ENCODE peak calls at places on chromosomes 3 and 15, in six cellular contexts. One of them, this sample, is unnamed.

GRCh38 chr3:101070260-101071121 is 77.3 kb upstream of the ABI3BP start:
- DNase-seq in PC-9: no peak
- DNase-seq in left ventricle myocardium inferior: peak
- DNase-seq in lung: peak
- DNase-seq in sigmoid colon: peak
- DNase-seq in transverse colon: peak
- DNase-seq in this sample: peak

GRCh38 chr3:23019596-23020300 is 183.4 kb upstream of the UBE2E2 start:
- DNase-seq in PC-9: peak
- DNase-seq in left ventricle myocardium inferior: no peak
- DNase-seq in lung: no peak
- DNase-seq in sigmoid colon: no peak
- DNase-seq in transverse colon: no peak
- DNase-seq in this sample: no peak

GRCh38 chr3:69855436-69856162 is 116.3 kb downstream of the MITF start:
- DNase-seq in PC-9: no peak
- DNase-seq in left ventricle myocardium inferior: no peak
- DNase-seq in lung: no peak
- DNase-seq in sigmoid colon: no peak
- DNase-seq in transverse colon: no peak
- DNase-seq in this sample: no peak

GRCh38 chr3:183975981-183976662 is 41.6 kb downstream of the ABCC5 start:
- DNase-seq in PC-9: no peak
- DNase-seq in left ventricle myocardium inferior: no peak
- DNase-seq in lung: no peak
- DNase-seq in sigmoid colon: no peak
- DNase-seq in transverse colon: no peak
- DNase-seq in this sample: no peak

GRCh38 chr15:85457392-85457968 is 77.1 kb downstream of the AKAP13 start:
- DNase-seq in PC-9: peak
- DNase-seq in left ventricle myocardium inferior: no peak
- DNase-seq in lung: no peak
- DNase-seq in sigmoid colon: no peak
- DNase-seq in transverse colon: peak
- DNase-seq in this sample: no peak

GRCh38 chr15:47987908-47988532 is 132.8 kb upstream of the SLC24A5 start:
- DNase-seq in PC-9: no peak
- DNase-seq in left ventricle myocardium inferior: no peak
- DNase-seq in lung: no peak
- DNase-seq in sigmoid colon: no peak
- DNase-seq in transverse colon: no peak
- DNase-seq in this sample: no peak

GRCh38 chr3:4220050-4220449 is 83.1 kb upstream of the SETMAR start:
- DNase-seq in PC-9: no peak
- DNase-seq in left ventricle myocardium inferior: no peak
- DNase-seq in lung: no peak
- DNase-seq in sigmoid colon: no peak
- DNase-seq in transverse colon: no peak
- DNase-seq in this sample: no peak

GRCh38 chr15:84878504-84878903 is 6.0 kb upstream of the SLC28A1 start:
- DNase-seq in PC-9: peak
- DNase-seq in left ventricle myocardium inferior: peak
- DNase-seq in lung: peak
- DNase-seq in sigmoid colon: peak
- DNase-seq in transverse colon: peak
- DNase-seq in this sample: no peak

GRCh38 chr15:79615754-79616153 is 183.6 kb downstream of the MINAR1 start:
- DNase-seq in PC-9: no peak
- DNase-seq in left ventricle myocardium inferior: peak
- DNase-seq in lung: no peak
- DNase-seq in sigmoid colon: no peak
- DNase-seq in transverse colon: no peak
- DNase-seq in this sample: no peak

GRCh38 chr15:74417230-74417629 is 16.5 kb downstream of the SEMA7A start:
- DNase-seq in PC-9: no peak
- DNase-seq in left ventricle myocardium inferior: peak
- DNase-seq in lung: no peak
- DNase-seq in sigmoid colon: no peak
- DNase-seq in transverse colon: no peak
- DNase-seq in this sample: no peak

GRCh38 chr3:112582242-112582874 is 20.5 kb downstream of the SLC35A5 start:
- DNase-seq in PC-9: peak
- DNase-seq in left ventricle myocardium inferior: no peak
- DNase-seq in lung: no peak
- DNase-seq in sigmoid colon: no peak
- DNase-seq in transverse colon: no peak
- DNase-seq in this sample: no peak

GRCh38 chr15:43792761-43793493 is 807 bp downstream of the SERF2 start:
- DNase-seq in PC-9: no peak
- DNase-seq in left ventricle myocardium inferior: no peak
- DNase-seq in lung: peak
- DNase-seq in sigmoid colon: no peak
- DNase-seq in transverse colon: peak
- DNase-seq in this sample: no peak

DNA sequence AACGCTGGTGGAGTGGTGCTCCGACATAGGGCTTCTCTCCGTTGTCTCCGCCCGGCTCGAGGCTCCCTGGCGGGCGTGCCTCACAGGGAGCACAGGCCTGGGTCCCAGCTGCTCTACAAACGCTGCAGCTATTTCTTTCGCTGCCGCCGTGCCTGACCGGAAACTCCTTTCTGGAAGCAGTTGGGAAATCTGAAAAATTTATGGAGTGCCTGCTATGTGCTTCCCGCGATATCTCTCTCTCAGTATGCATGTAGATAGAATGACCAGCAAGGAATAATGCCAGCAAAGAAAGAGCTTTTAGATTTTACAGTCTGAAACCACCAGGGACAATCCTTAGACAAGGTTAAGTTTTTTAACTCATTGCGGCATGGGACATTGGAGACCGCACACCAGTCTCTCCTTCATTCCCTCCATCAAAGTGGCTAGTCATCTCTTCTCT is 834 bp upstream of the NPHP3 start:
- DNase-seq in PC-9: no peak
- DNase-seq in left ventricle myocardium inferior: no peak
- DNase-seq in lung: no peak
- DNase-seq in sigmoid colon: no peak
- DNase-seq in transverse colon: no peak
- DNase-seq in this sample: no peak
- H3K27ac ChIP-seq in PC-9: no peak
- H3K27ac ChIP-seq in left ventricle myocardium inferior: peak
- H3K27ac ChIP-seq in lung: peak
- H3K27ac ChIP-seq in sigmoid colon: peak
- H3K27ac ChIP-seq in transverse colon: peak
- H3K27ac ChIP-seq in this sample: peak

DNA sequence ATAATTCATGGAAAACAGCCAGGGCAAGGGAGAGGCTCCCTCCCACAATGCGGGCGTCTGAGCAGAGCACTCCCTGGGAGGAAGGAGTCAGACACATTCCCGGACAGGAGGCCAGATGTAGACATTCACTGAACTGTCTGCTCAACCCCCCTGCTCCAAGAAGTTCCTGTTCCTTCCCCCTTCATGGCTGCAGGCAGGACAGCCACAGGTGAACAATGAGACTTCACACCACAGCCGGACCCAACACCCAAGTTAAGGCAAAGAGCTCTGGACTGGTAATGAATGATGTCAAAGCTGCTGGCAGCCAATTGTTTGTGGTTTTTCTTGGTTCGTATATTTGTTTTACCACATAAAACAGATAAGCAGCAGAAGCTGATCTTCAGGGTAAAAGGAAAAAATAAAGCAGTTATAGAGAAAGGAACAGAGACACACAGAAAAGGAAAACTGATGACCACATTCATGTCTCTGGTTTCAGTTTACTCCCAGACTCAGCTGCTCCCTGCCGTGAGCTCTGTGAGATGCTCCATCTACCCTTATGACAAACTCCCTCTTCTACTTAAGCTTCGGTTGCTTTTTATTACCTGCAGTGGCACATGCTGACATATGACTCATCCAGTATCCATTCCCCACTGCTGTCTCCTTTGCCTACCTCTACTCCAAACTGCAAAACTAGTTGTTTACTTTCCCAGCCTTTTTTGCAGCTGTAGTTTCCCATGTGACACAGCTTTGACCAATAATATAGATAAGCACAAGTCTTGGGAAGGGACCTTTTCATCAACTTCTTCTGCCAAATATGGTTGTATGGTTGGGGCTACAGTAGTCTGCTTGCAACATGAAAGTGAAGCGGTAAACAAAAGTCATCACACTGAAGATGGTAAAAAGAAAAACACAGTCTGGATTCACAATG is 33.1 kb downstream of the DZIP1L start:
- DNase-seq in PC-9: peak
- DNase-seq in left ventricle myocardium inferior: no peak
- DNase-seq in lung: no peak
- DNase-seq in sigmoid colon: no peak
- DNase-seq in transverse colon: no peak
- DNase-seq in this sample: no peak
- H3K4me3 ChIP-seq in PC-9: no peak
- H3K4me3 ChIP-seq in left ventricle myocardium inferior: peak
- H3K4me3 ChIP-seq in lung: no peak
- H3K4me3 ChIP-seq in sigmoid colon: no peak
- H3K4me3 ChIP-seq in transverse colon: no peak
- H3K4me3 ChIP-seq in this sample: no peak

GRCh38 chr3:82496890-82497560 is 735.6 kb upstream of the GBE1 start:
- DNase-seq in PC-9: no peak
- DNase-seq in left ventricle myocardium inferior: no peak
- DNase-seq in lung: no peak
- DNase-seq in sigmoid colon: no peak
- DNase-seq in transverse colon: no peak
- DNase-seq in this sample: no peak
- TF ChIP-seq CTCF in PC-9: peak
- TF ChIP-seq CTCF in left ventricle myocardium inferior: no peak
- TF ChIP-seq CTCF in lung: no peak
- TF ChIP-seq CTCF in sigmoid colon: no peak
- TF ChIP-seq CTCF in transverse colon: no peak
- TF ChIP-seq CTCF in this sample: peak

GRCh38 chr3:195570344-195570743 is 13.4 kb downstream of the APOD start:
- DNase-seq in PC-9: peak
- DNase-seq in left ventricle myocardium inferior: no peak
- DNase-seq in lung: no peak
- DNase-seq in sigmoid colon: no peak
- DNase-seq in transverse colon: no peak
- DNase-seq in this sample: no peak

GRCh38 chr3:195568630-195569029 is 15.1 kb downstream of the APOD start:
- DNase-seq in PC-9: peak
- DNase-seq in left ventricle myocardium inferior: no peak
- DNase-seq in lung: no peak
- DNase-seq in sigmoid colon: no peak
- DNase-seq in transverse colon: no peak
- DNase-seq in this sample: no peak

GRCh38 chr3:195571361-195571760 is 12.4 kb downstream of the APOD start:
- DNase-seq in PC-9: no peak
- DNase-seq in left ventricle myocardium inferior: no peak
- DNase-seq in lung: no peak
- DNase-seq in sigmoid colon: no peak
- DNase-seq in transverse colon: no peak
- DNase-seq in this sample: no peak

GRCh38 chr3:195573611-195574496 is 9.9 kb downstream of the APOD start:
- DNase-seq in PC-9: peak
- DNase-seq in left ventricle myocardium inferior: no peak
- DNase-seq in lung: no peak
- DNase-seq in sigmoid colon: no peak
- DNase-seq in transverse colon: no peak
- DNase-seq in this sample: no peak

GRCh38 chr3:195570912-195571311 is 12.8 kb downstream of the APOD start:
- DNase-seq in PC-9: peak
- DNase-seq in left ventricle myocardium inferior: no peak
- DNase-seq in lung: no peak
- DNase-seq in sigmoid colon: no peak
- DNase-seq in transverse colon: no peak
- DNase-seq in this sample: no peak
- H3K27ac ChIP-seq in PC-9: no peak
- H3K27ac ChIP-seq in left ventricle myocardium inferior: peak
- H3K27ac ChIP-seq in lung: no peak
- H3K27ac ChIP-seq in sigmoid colon: no peak
- H3K27ac ChIP-seq in transverse colon: no peak
- H3K27ac ChIP-seq in this sample: no peak

DNA sequence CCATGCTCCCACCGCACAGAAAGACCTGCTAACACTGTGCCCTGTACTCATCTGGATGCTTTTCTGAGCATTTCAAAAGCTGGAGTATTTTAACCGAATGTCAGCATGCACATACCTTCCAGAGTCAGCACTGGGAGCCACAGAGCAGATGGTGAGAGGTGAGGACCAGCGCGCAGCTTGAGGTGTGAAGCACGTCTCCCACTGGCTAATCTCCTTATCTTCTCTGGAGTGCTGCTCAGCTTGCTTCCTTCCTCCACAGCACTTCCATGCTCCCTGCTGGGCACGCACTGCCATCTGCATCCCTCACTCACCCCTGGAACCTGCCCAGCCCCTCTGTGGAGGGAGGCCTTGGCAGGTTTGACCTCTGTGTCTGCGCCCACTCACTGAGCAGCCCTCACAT is at the start of gene GNB5:
- DNase-seq in PC-9: no peak
- DNase-seq in left ventricle myocardium inferior: no peak
- DNase-seq in lung: no peak
- DNase-seq in sigmoid colon: no peak
- DNase-seq in transverse colon: no peak
- DNase-seq in this sample: no peak
- H3K4me3 ChIP-seq in PC-9: no peak
- H3K4me3 ChIP-seq in left ventricle myocardium inferior: no peak
- H3K4me3 ChIP-seq in lung: no peak
- H3K4me3 ChIP-seq in sigmoid colon: no peak
- H3K4me3 ChIP-seq in transverse colon: no peak
- H3K4me3 ChIP-seq in this sample: no peak

GRCh38 chr15:58222698-58223097 is 84.5 kb downstream of the AQP9 start:
- DNase-seq in PC-9: no peak
- DNase-seq in left ventricle myocardium inferior: no peak
- DNase-seq in lung: no peak
- DNase-seq in sigmoid colon: no peak
- DNase-seq in transverse colon: no peak
- DNase-seq in this sample: no peak
- TF ChIP-seq CTCF in PC-9: no peak
- TF ChIP-seq CTCF in left ventricle myocardium inferior: no peak
- TF ChIP-seq CTCF in lung: no peak
- TF ChIP-seq CTCF in sigmoid colon: no peak
- TF ChIP-seq CTCF in transverse colon: no peak
- TF ChIP-seq CTCF in this sample: no peak

GRCh38 chr15:68332266-68332665 is 54.7 kb downstream of the FEM1B start:
- DNase-seq in PC-9: no peak
- DNase-seq in left ventricle myocardium inferior: no peak
- DNase-seq in lung: no peak
- DNase-seq in sigmoid colon: no peak
- DNase-seq in transverse colon: no peak
- DNase-seq in this sample: peak

GRCh38 chr15:68328485-68328884 is 50.9 kb downstream of the FEM1B start:
- DNase-seq in PC-9: no peak
- DNase-seq in left ventricle myocardium inferior: no peak
- DNase-seq in lung: no peak
- DNase-seq in sigmoid colon: no peak
- DNase-seq in transverse colon: no peak
- DNase-seq in this sample: peak

GRCh38 chr15:68330461-68330860 is 52.9 kb downstream of the FEM1B start:
- DNase-seq in PC-9: no peak
- DNase-seq in left ventricle myocardium inferior: no peak
- DNase-seq in lung: no peak
- DNase-seq in sigmoid colon: no peak
- DNase-seq in transverse colon: no peak
- DNase-seq in this sample: no peak

GRCh38 chr15:68333775-68334470 is 56.4 kb downstream of the FEM1B start:
- DNase-seq in PC-9: no peak
- DNase-seq in left ventricle myocardium inferior: peak
- DNase-seq in lung: no peak
- DNase-seq in sigmoid colon: peak
- DNase-seq in transverse colon: peak
- DNase-seq in this sample: peak

GRCh38 chr15:68330911-68331310 is 53.4 kb downstream of the FEM1B start:
- DNase-seq in PC-9: no peak
- DNase-seq in left ventricle myocardium inferior: no peak
- DNase-seq in lung: no peak
- DNase-seq in sigmoid colon: no peak
- DNase-seq in transverse colon: no peak
- DNase-seq in this sample: peak
- H3K27ac ChIP-seq in PC-9: no peak
- H3K27ac ChIP-seq in left ventricle myocardium inferior: no peak
- H3K27ac ChIP-seq in lung: no peak
- H3K27ac ChIP-seq in sigmoid colon: no peak
- H3K27ac ChIP-seq in transverse colon: no peak
- H3K27ac ChIP-seq in this sample: no peak